ENCODE peak calls at places on chromosomes 12 and 14, in six cellular contexts. One of them, this sample, is unnamed.

GRCh38 chr14:54342806-54343205 is 54.0 kb upstream of the CDKN3 start:
- DNase-seq in effector memory CD8-positive, alpha-beta T cell: no peak
- DNase-seq in CD4-positive, alpha-beta T cell: no peak
- DNase-seq in activated T-cell treated with anti-CD3 and anti-CD28 coated beads, Interleukin-2, amount 50 U/mL, for 72 hours: no peak
- DNase-seq in caudate nucleus: no peak
- DNase-seq in SHP77: no peak
- DNase-seq in this sample: no peak

GRCh38 chr14:57199911-57200310 is 68.8 kb downstream of the EXOC5 start:
- DNase-seq in effector memory CD8-positive, alpha-beta T cell: no peak
- DNase-seq in SHP77: no peak
- DNase-seq in CD4-positive, alpha-beta T cell: no peak
- DNase-seq in caudate nucleus: no peak
- DNase-seq in activated T-cell treated with anti-CD3 and anti-CD28 coated beads, Interleukin-2, amount 50 U/mL, for 72 hours: no peak
- DNase-seq in this sample: no peak

GRCh38 chr14:75738192-75738591 is 77.1 kb downstream of the TTLL5 start:
- DNase-seq in caudate nucleus: no peak
- DNase-seq in effector memory CD8-positive, alpha-beta T cell: no peak
- DNase-seq in SHP77: no peak
- DNase-seq in activated T-cell treated with anti-CD3 and anti-CD28 coated beads, Interleukin-2, amount 50 U/mL, for 72 hours: no peak
- DNase-seq in CD4-positive, alpha-beta T cell: no peak
- DNase-seq in this sample: no peak

GRCh38 chr14:55430024-55430690 is 10.3 kb downstream of the TBPL2 start:
- DNase-seq in CD4-positive, alpha-beta T cell: peak
- DNase-seq in activated T-cell treated with anti-CD3 and anti-CD28 coated beads, Interleukin-2, amount 50 U/mL, for 72 hours: peak
- DNase-seq in effector memory CD8-positive, alpha-beta T cell: peak
- DNase-seq in caudate nucleus: no peak
- DNase-seq in SHP77: peak
- DNase-seq in this sample: peak

GRCh38 chr12:57605308-57606015 is 838 bp downstream of the DTX3 start:
- DNase-seq in activated T-cell treated with anti-CD3 and anti-CD28 coated beads, Interleukin-2, amount 50 U/mL, for 72 hours: no peak
- DNase-seq in SHP77: no peak
- DNase-seq in CD4-positive, alpha-beta T cell: no peak
- DNase-seq in caudate nucleus: no peak
- DNase-seq in effector memory CD8-positive, alpha-beta T cell: no peak
- DNase-seq in this sample: no peak

GRCh38 chr12:29155079-29155478 is 6.0 kb downstream of the FAR2 start:
- DNase-seq in activated T-cell treated with anti-CD3 and anti-CD28 coated beads, Interleukin-2, amount 50 U/mL, for 72 hours: no peak
- DNase-seq in SHP77: no peak
- DNase-seq in CD4-positive, alpha-beta T cell: no peak
- DNase-seq in effector memory CD8-positive, alpha-beta T cell: no peak
- DNase-seq in caudate nucleus: no peak
- DNase-seq in this sample: no peak

GRCh38 chr12:111792155-111792876 is 25.6 kb downstream of the ALDH2 start:
- DNase-seq in CD4-positive, alpha-beta T cell: no peak
- DNase-seq in SHP77: no peak
- DNase-seq in effector memory CD8-positive, alpha-beta T cell: no peak
- DNase-seq in activated T-cell treated with anti-CD3 and anti-CD28 coated beads, Interleukin-2, amount 50 U/mL, for 72 hours: no peak
- DNase-seq in caudate nucleus: no peak
- DNase-seq in this sample: no peak

GRCh38 chr14:64703393-64704144 is 655 bp upstream of the PLEKHG3 start:
- DNase-seq in SHP77: no peak
- DNase-seq in effector memory CD8-positive, alpha-beta T cell: no peak
- DNase-seq in CD4-positive, alpha-beta T cell: no peak
- DNase-seq in activated T-cell treated with anti-CD3 and anti-CD28 coated beads, Interleukin-2, amount 50 U/mL, for 72 hours: no peak
- DNase-seq in caudate nucleus: no peak
- DNase-seq in this sample: no peak

GRCh38 chr12:57756406-57757341 is 1.8 kb downstream of the MARCHF9 start:
- DNase-seq in caudate nucleus: no peak
- DNase-seq in CD4-positive, alpha-beta T cell: peak
- DNase-seq in effector memory CD8-positive, alpha-beta T cell: peak
- DNase-seq in SHP77: peak
- DNase-seq in activated T-cell treated with anti-CD3 and anti-CD28 coated beads, Interleukin-2, amount 50 U/mL, for 72 hours: peak
- DNase-seq in this sample: no peak

This sample was measured in NCI-H510A.